ENCODE peak calls at places on chromosomes 16 and 17, in nine cellular contexts. One of them, this sample, is unnamed.

GRCh38 chr17:36088559-36089376 is 1.2 kb downstream of the CCL3 start:
- DNase-seq in astrocyte of the spinal cord: no peak
- DNase-seq in substantia nigra: no peak
- DNase-seq in hippocampal formation: no peak
- DNase-seq in C1 segment of cervical spinal cord: no peak
- DNase-seq in fibroblast of pulmonary artery: no peak
- DNase-seq in activated CD8-positive, alpha-beta memory T cell treated with anti-CD3 and anti-CD28 coated beads, Interleukin-2, amount 50 U/mL, for 48 hours: no peak
- DNase-seq in glomerular endothelial cell: no peak
- DNase-seq in GM04504: no peak
- DNase-seq in this sample: no peak

GRCh38 chr16:66441586-66442375 is 14.7 kb downstream of the BEAN1 start:
- DNase-seq in activated CD8-positive, alpha-beta memory T cell treated with anti-CD3 and anti-CD28 coated beads, Interleukin-2, amount 50 U/mL, for 48 hours: peak; percentile 26
- DNase-seq in glomerular endothelial cell: no peak
- DNase-seq in GM04504: peak; percentile 27
- DNase-seq in fibroblast of pulmonary artery: peak; percentile 57
- DNase-seq in hippocampal formation: no peak
- DNase-seq in astrocyte of the spinal cord: peak; percentile 38
- DNase-seq in C1 segment of cervical spinal cord: no peak
- DNase-seq in substantia nigra: no peak
- DNase-seq in this sample: peak; percentile 65

GRCh38 chr17:12909046-12909445 is 108.8 kb downstream of the ELAC2 start:
- DNase-seq in C1 segment of cervical spinal cord: no peak
- DNase-seq in activated CD8-positive, alpha-beta memory T cell treated with anti-CD3 and anti-CD28 coated beads, Interleukin-2, amount 50 U/mL, for 48 hours: no peak
- DNase-seq in hippocampal formation: no peak
- DNase-seq in fibroblast of pulmonary artery: no peak
- DNase-seq in substantia nigra: no peak
- DNase-seq in astrocyte of the spinal cord: no peak
- DNase-seq in GM04504: no peak
- DNase-seq in glomerular endothelial cell: no peak
- DNase-seq in this sample: no peak

GRCh38 chr17:46002311-46002972 is 3.4 kb downstream of the STH start:
- DNase-seq in fibroblast of pulmonary artery: peak; percentile 70
- DNase-seq in glomerular endothelial cell: no peak
- DNase-seq in C1 segment of cervical spinal cord: peak; percentile 42
- DNase-seq in activated CD8-positive, alpha-beta memory T cell treated with anti-CD3 and anti-CD28 coated beads, Interleukin-2, amount 50 U/mL, for 48 hours: peak; percentile 87
- DNase-seq in substantia nigra: no peak
- DNase-seq in hippocampal formation: peak; percentile 64
- DNase-seq in astrocyte of the spinal cord: peak; percentile 59
- DNase-seq in GM04504: peak; percentile 20
- DNase-seq in this sample: peak; percentile 73

GRCh38 chr17:42325026-42325425 is 36.7 kb downstream of the STAT5A start:
- DNase-seq in hippocampal formation: no peak
- DNase-seq in activated CD8-positive, alpha-beta memory T cell treated with anti-CD3 and anti-CD28 coated beads, Interleukin-2, amount 50 U/mL, for 48 hours: no peak
- DNase-seq in GM04504: peak; percentile 82
- DNase-seq in fibroblast of pulmonary artery: peak; percentile 71
- DNase-seq in glomerular endothelial cell: no peak
- DNase-seq in C1 segment of cervical spinal cord: no peak
- DNase-seq in astrocyte of the spinal cord: peak; percentile 89
- DNase-seq in substantia nigra: no peak
- DNase-seq in this sample: peak; percentile 92

GRCh38 chr17:36934759-36935630 is 2.3 kb upstream of the LHX1 start:
- DNase-seq in hippocampal formation: no peak
- DNase-seq in C1 segment of cervical spinal cord: no peak
- DNase-seq in substantia nigra: no peak
- DNase-seq in activated CD8-positive, alpha-beta memory T cell treated with anti-CD3 and anti-CD28 coated beads, Interleukin-2, amount 50 U/mL, for 48 hours: peak; percentile 68
- DNase-seq in glomerular endothelial cell: no peak
- DNase-seq in astrocyte of the spinal cord: no peak
- DNase-seq in fibroblast of pulmonary artery: no peak
- DNase-seq in GM04504: no peak
- DNase-seq in this sample: no peak

GRCh38 chr17:51185763-51186332 is 19.6 kb downstream of the NME2 start:
- DNase-seq in activated CD8-positive, alpha-beta memory T cell treated with anti-CD3 and anti-CD28 coated beads, Interleukin-2, amount 50 U/mL, for 48 hours: no peak
- DNase-seq in C1 segment of cervical spinal cord: no peak
- DNase-seq in glomerular endothelial cell: no peak
- DNase-seq in substantia nigra: no peak
- DNase-seq in astrocyte of the spinal cord: no peak
- DNase-seq in GM04504: no peak
- DNase-seq in hippocampal formation: no peak
- DNase-seq in fibroblast of pulmonary artery: no peak
- DNase-seq in this sample: no peak

GRCh38 chr16:67648764-67649407 is 3.9 kb downstream of the CARMIL2 start:
- DNase-seq in fibroblast of pulmonary artery: no peak
- DNase-seq in activated CD8-positive, alpha-beta memory T cell treated with anti-CD3 and anti-CD28 coated beads, Interleukin-2, amount 50 U/mL, for 48 hours: no peak
- DNase-seq in astrocyte of the spinal cord: no peak
- DNase-seq in C1 segment of cervical spinal cord: no peak
- DNase-seq in GM04504: no peak
- DNase-seq in hippocampal formation: no peak
- DNase-seq in substantia nigra: no peak
- DNase-seq in glomerular endothelial cell: no peak
- DNase-seq in this sample: no peak

GRCh38 chr17:48486557-48486956 is 44.3 kb downstream of the HOXB1 start:
- DNase-seq in glomerular endothelial cell: no peak
- DNase-seq in C1 segment of cervical spinal cord: no peak
- DNase-seq in activated CD8-positive, alpha-beta memory T cell treated with anti-CD3 and anti-CD28 coated beads, Interleukin-2, amount 50 U/mL, for 48 hours: no peak
- DNase-seq in substantia nigra: no peak
- DNase-seq in fibroblast of pulmonary artery: peak; percentile 91
- DNase-seq in GM04504: peak; percentile 94
- DNase-seq in hippocampal formation: no peak
- DNase-seq in astrocyte of the spinal cord: peak; percentile 99
- DNase-seq in this sample: peak; percentile 80

GRCh38 chr16:88287219-88287618 is 95.5 kb upstream of the ZNF469 start:
- DNase-seq in hippocampal formation: no peak
- DNase-seq in fibroblast of pulmonary artery: peak; percentile 60
- DNase-seq in GM04504: no peak
- DNase-seq in activated CD8-positive, alpha-beta memory T cell treated with anti-CD3 and anti-CD28 coated beads, Interleukin-2, amount 50 U/mL, for 48 hours: peak; percentile 66
- DNase-seq in glomerular endothelial cell: no peak
- DNase-seq in substantia nigra: no peak
- DNase-seq in C1 segment of cervical spinal cord: no peak
- DNase-seq in astrocyte of the spinal cord: no peak
- DNase-seq in this sample: peak; percentile 36

GRCh38 chr17:43528319-43528987 is 17.7 kb downstream of the ETV4 start:
- DNase-seq in GM04504: no peak
- DNase-seq in fibroblast of pulmonary artery: no peak
- DNase-seq in glomerular endothelial cell: no peak
- DNase-seq in C1 segment of cervical spinal cord: no peak
- DNase-seq in substantia nigra: no peak
- DNase-seq in hippocampal formation: no peak
- DNase-seq in activated CD8-positive, alpha-beta memory T cell treated with anti-CD3 and anti-CD28 coated beads, Interleukin-2, amount 50 U/mL, for 48 hours: no peak
- DNase-seq in astrocyte of the spinal cord: no peak
- DNase-seq in this sample: no peak

GRCh38 chr16:1152651-1153259 is at the start of gene CACNA1H:
- DNase-seq in GM04504: no peak
- DNase-seq in substantia nigra: no peak
- DNase-seq in fibroblast of pulmonary artery: no peak
- DNase-seq in activated CD8-positive, alpha-beta memory T cell treated with anti-CD3 and anti-CD28 coated beads, Interleukin-2, amount 50 U/mL, for 48 hours: peak; percentile 73
- DNase-seq in C1 segment of cervical spinal cord: no peak
- DNase-seq in hippocampal formation: no peak
- DNase-seq in glomerular endothelial cell: no peak
- DNase-seq in astrocyte of the spinal cord: no peak
- DNase-seq in this sample: no peak

GRCh38 chr16:22787456-22788189 is 26.3 kb upstream of the HS3ST2 start:
- DNase-seq in astrocyte of the spinal cord: peak; percentile 48
- DNase-seq in GM04504: peak; percentile 82
- DNase-seq in activated CD8-positive, alpha-beta memory T cell treated with anti-CD3 and anti-CD28 coated beads, Interleukin-2, amount 50 U/mL, for 48 hours: no peak
- DNase-seq in substantia nigra: no peak
- DNase-seq in hippocampal formation: no peak
- DNase-seq in glomerular endothelial cell: no peak
- DNase-seq in fibroblast of pulmonary artery: no peak
- DNase-seq in C1 segment of cervical spinal cord: no peak
- DNase-seq in this sample: peak; percentile 33

GRCh38 chr17:10879110-10879509 is 41.2 kb upstream of the PIRT start:
- DNase-seq in C1 segment of cervical spinal cord: peak; percentile 1
- DNase-seq in hippocampal formation: peak; percentile 47
- DNase-seq in glomerular endothelial cell: no peak
- DNase-seq in substantia nigra: no peak
- DNase-seq in fibroblast of pulmonary artery: peak; percentile 2
- DNase-seq in astrocyte of the spinal cord: no peak
- DNase-seq in GM04504: no peak
- DNase-seq in activated CD8-positive, alpha-beta memory T cell treated with anti-CD3 and anti-CD28 coated beads, Interleukin-2, amount 50 U/mL, for 48 hours: no peak
- DNase-seq in this sample: no peak

GRCh38 chr16:67393790-67394270 is 532 bp upstream of the TPPP3 start:
- DNase-seq in hippocampal formation: no peak
- DNase-seq in substantia nigra: no peak
- DNase-seq in C1 segment of cervical spinal cord: no peak
- DNase-seq in astrocyte of the spinal cord: no peak
- DNase-seq in fibroblast of pulmonary artery: no peak
- DNase-seq in GM04504: no peak
- DNase-seq in activated CD8-positive, alpha-beta memory T cell treated with anti-CD3 and anti-CD28 coated beads, Interleukin-2, amount 50 U/mL, for 48 hours: no peak
- DNase-seq in glomerular endothelial cell: no peak
- DNase-seq in this sample: no peak

GRCh38 chr17:31564291-31564690 is 172.8 kb downstream of the RAB11FIP4 start:
- DNase-seq in glomerular endothelial cell: no peak
- DNase-seq in fibroblast of pulmonary artery: no peak
- DNase-seq in substantia nigra: no peak
- DNase-seq in hippocampal formation: no peak
- DNase-seq in astrocyte of the spinal cord: no peak
- DNase-seq in activated CD8-positive, alpha-beta memory T cell treated with anti-CD3 and anti-CD28 coated beads, Interleukin-2, amount 50 U/mL, for 48 hours: no peak
- DNase-seq in GM04504: no peak
- DNase-seq in C1 segment of cervical spinal cord: no peak
- DNase-seq in this sample: no peak

GRCh38 chr16:22232277-22233049 is 26.4 kb downstream of the EEF2K start:
- DNase-seq in fibroblast of pulmonary artery: peak; percentile 25
- DNase-seq in substantia nigra: no peak
- DNase-seq in GM04504: no peak
- DNase-seq in astrocyte of the spinal cord: peak; percentile 57
- DNase-seq in activated CD8-positive, alpha-beta memory T cell treated with anti-CD3 and anti-CD28 coated beads, Interleukin-2, amount 50 U/mL, for 48 hours: peak; percentile 57
- DNase-seq in C1 segment of cervical spinal cord: no peak
- DNase-seq in hippocampal formation: no peak
- DNase-seq in glomerular endothelial cell: no peak
- DNase-seq in this sample: peak; percentile 91

GRCh38 chr16:3570420-3571062 is 6.7 kb downstream of the NLRC3 start:
- DNase-seq in hippocampal formation: no peak
- DNase-seq in C1 segment of cervical spinal cord: no peak
- DNase-seq in GM04504: no peak
- DNase-seq in substantia nigra: no peak
- DNase-seq in activated CD8-positive, alpha-beta memory T cell treated with anti-CD3 and anti-CD28 coated beads, Interleukin-2, amount 50 U/mL, for 48 hours: no peak
- DNase-seq in glomerular endothelial cell: no peak
- DNase-seq in fibroblast of pulmonary artery: no peak
- DNase-seq in astrocyte of the spinal cord: no peak
- DNase-seq in this sample: no peak

GRCh38 chr17:61402978-61403845 is 3.6 kb downstream of the TBX2 start:
- DNase-seq in activated CD8-positive, alpha-beta memory T cell treated with anti-CD3 and anti-CD28 coated beads, Interleukin-2, amount 50 U/mL, for 48 hours: no peak
- DNase-seq in hippocampal formation: no peak
- DNase-seq in astrocyte of the spinal cord: no peak
- DNase-seq in fibroblast of pulmonary artery: no peak
- DNase-seq in glomerular endothelial cell: no peak
- DNase-seq in substantia nigra: no peak
- DNase-seq in GM04504: no peak
- DNase-seq in C1 segment of cervical spinal cord: no peak
- DNase-seq in this sample: no peak

GRCh38 chr16:637081-638018 is 1.2 kb upstream of the METTL26 start:
- DNase-seq in substantia nigra: peak; percentile 97
- DNase-seq in C1 segment of cervical spinal cord: peak; percentile 97
- DNase-seq in activated CD8-positive, alpha-beta memory T cell treated with anti-CD3 and anti-CD28 coated beads, Interleukin-2, amount 50 U/mL, for 48 hours: peak; percentile 94
- DNase-seq in astrocyte of the spinal cord: peak; percentile 90
- DNase-seq in glomerular endothelial cell: no peak
- DNase-seq in GM04504: peak; percentile 69
- DNase-seq in hippocampal formation: peak; percentile 90
- DNase-seq in fibroblast of pulmonary artery: peak; percentile 89
- DNase-seq in this sample: peak; percentile 91

GRCh38 chr17:70313031-70313430 is 143.7 kb downstream of the KCNJ2 start:
- DNase-seq in hippocampal formation: no peak
- DNase-seq in fibroblast of pulmonary artery: peak; percentile 7
- DNase-seq in substantia nigra: no peak
- DNase-seq in GM04504: no peak
- DNase-seq in astrocyte of the spinal cord: peak; percentile 34
- DNase-seq in glomerular endothelial cell: no peak
- DNase-seq in activated CD8-positive, alpha-beta memory T cell treated with anti-CD3 and anti-CD28 coated beads, Interleukin-2, amount 50 U/mL, for 48 hours: no peak
- DNase-seq in C1 segment of cervical spinal cord: no peak
- DNase-seq in this sample: no peak

GRCh38 chr16:87602005-87602790 is at the start of gene JPH3:
- DNase-seq in activated CD8-positive, alpha-beta memory T cell treated with anti-CD3 and anti-CD28 coated beads, Interleukin-2, amount 50 U/mL, for 48 hours: no peak
- DNase-seq in substantia nigra: no peak
- DNase-seq in fibroblast of pulmonary artery: no peak
- DNase-seq in astrocyte of the spinal cord: no peak
- DNase-seq in GM04504: no peak
- DNase-seq in C1 segment of cervical spinal cord: no peak
- DNase-seq in glomerular endothelial cell: no peak
- DNase-seq in hippocampal formation: no peak
- DNase-seq in this sample: no peak

GRCh38 chr17:4152471-4152870 is 9.5 kb downstream of the CYB5D2 start:
- DNase-seq in C1 segment of cervical spinal cord: no peak
- DNase-seq in fibroblast of pulmonary artery: no peak
- DNase-seq in substantia nigra: no peak
- DNase-seq in glomerular endothelial cell: no peak
- DNase-seq in activated CD8-positive, alpha-beta memory T cell treated with anti-CD3 and anti-CD28 coated beads, Interleukin-2, amount 50 U/mL, for 48 hours: no peak
- DNase-seq in astrocyte of the spinal cord: peak; percentile 42
- DNase-seq in hippocampal formation: no peak
- DNase-seq in GM04504: no peak
- DNase-seq in this sample: no peak

GRCh38 chr16:86222541-86222940 is 287.8 kb upstream of the FOXF1 start:
- DNase-seq in astrocyte of the spinal cord: peak; percentile 14
- DNase-seq in C1 segment of cervical spinal cord: no peak
- DNase-seq in hippocampal formation: no peak
- DNase-seq in glomerular endothelial cell: no peak
- DNase-seq in activated CD8-positive, alpha-beta memory T cell treated with anti-CD3 and anti-CD28 coated beads, Interleukin-2, amount 50 U/mL, for 48 hours: no peak
- DNase-seq in fibroblast of pulmonary artery: peak; percentile 28
- DNase-seq in substantia nigra: no peak
- DNase-seq in GM04504: peak; percentile 11
- DNase-seq in this sample: no peak

GRCh38 chr16:74896389-74897370 is 88.2 kb downstream of the WDR59 start:
- DNase-seq in C1 segment of cervical spinal cord: no peak
- DNase-seq in fibroblast of pulmonary artery: peak; percentile 42
- DNase-seq in activated CD8-positive, alpha-beta memory T cell treated with anti-CD3 and anti-CD28 coated beads, Interleukin-2, amount 50 U/mL, for 48 hours: no peak
- DNase-seq in substantia nigra: no peak
- DNase-seq in hippocampal formation: no peak
- DNase-seq in GM04504: peak; percentile 39
- DNase-seq in glomerular endothelial cell: no peak
- DNase-seq in astrocyte of the spinal cord: peak; percentile 46
- DNase-seq in this sample: peak; percentile 69